ENCODE peak calls at places on chromosomes 3 and 15, in five cellular contexts. One of them, this sample, is unnamed.

GRCh38 chr3:85790445-85791030 is 831.7 kb downstream of the CADM2 start:
- DNase-seq in EH: no peak
- DNase-seq in AG09319: no peak
- DNase-seq in GM19239: no peak
- DNase-seq in IMR-90: no peak
- DNase-seq in this sample: no peak

GRCh38 chr15:79981861-79982455 is 11.0 kb upstream of the BCL2A1 start:
- DNase-seq in EH: no peak
- DNase-seq in AG09319: no peak
- DNase-seq in GM19239: no peak
- DNase-seq in IMR-90: no peak
- DNase-seq in this sample: no peak

GRCh38 chr3:126180477-126181397 is at the start of gene ALDH1L1:
- DNase-seq in EH: peak
- DNase-seq in AG09319: no peak
- DNase-seq in GM19239: no peak
- DNase-seq in IMR-90: peak
- DNase-seq in this sample: peak

GRCh38 chr3:8604988-8605387 is 39.6 kb downstream of the SSUH2 start:
- DNase-seq in EH: no peak
- DNase-seq in AG09319: no peak
- DNase-seq in GM19239: no peak
- DNase-seq in IMR-90: no peak
- DNase-seq in this sample: no peak

GRCh38 chr15:52020253-52021085 is 1.4 kb downstream of the MAPK6 start:
- DNase-seq in EH: peak
- DNase-seq in AG09319: no peak
- DNase-seq in GM19239: no peak
- DNase-seq in IMR-90: peak
- DNase-seq in this sample: no peak

GRCh38 chr15:56989411-56989924 is 71.0 kb downstream of the TCF12 start:
- DNase-seq in EH: no peak
- DNase-seq in AG09319: no peak
- DNase-seq in GM19239: no peak
- DNase-seq in IMR-90: peak
- DNase-seq in this sample: peak

GRCh38 chr3:5017953-5018531 is 38.8 kb downstream of the BHLHE40 start:
- DNase-seq in EH: no peak
- DNase-seq in AG09319: peak
- DNase-seq in GM19239: no peak
- DNase-seq in IMR-90: no peak
- DNase-seq in this sample: no peak

GRCh38 chr15:48469271-48469670 is 138.0 kb downstream of the DUT start:
- DNase-seq in EH: peak
- DNase-seq in AG09319: no peak
- DNase-seq in GM19239: no peak
- DNase-seq in IMR-90: no peak
- DNase-seq in this sample: no peak

GRCh38 chr15:39317225-39317624 is 263.7 kb upstream of the THBS1 start:
- DNase-seq in EH: peak
- DNase-seq in AG09319: no peak
- DNase-seq in GM19239: no peak
- DNase-seq in IMR-90: peak
- DNase-seq in this sample: no peak

GRCh38 chr3:81894598-81894997 is 133.2 kb upstream of the GBE1 start:
- DNase-seq in EH: no peak
- DNase-seq in AG09319: no peak
- DNase-seq in GM19239: no peak
- DNase-seq in IMR-90: no peak
- DNase-seq in this sample: no peak

GRCh38 chr15:63826513-63826912 is 7.2 kb downstream of the HERC1 start:
- DNase-seq in EH: peak
- DNase-seq in AG09319: no peak
- DNase-seq in GM19239: no peak
- DNase-seq in IMR-90: peak
- DNase-seq in this sample: no peak

GRCh38 chr3:39413691-39414420 is 7.3 kb downstream of the RPSA start:
- DNase-seq in EH: peak
- DNase-seq in AG09319: no peak
- DNase-seq in GM19239: no peak
- DNase-seq in IMR-90: no peak
- DNase-seq in this sample: no peak

GRCh38 chr3:182294696-182295095 is 498.6 kb upstream of the ATP11B start:
- DNase-seq in EH: no peak
- DNase-seq in AG09319: no peak
- DNase-seq in GM19239: no peak
- DNase-seq in IMR-90: no peak
- DNase-seq in this sample: no peak

GRCh38 chr15:62067448-62068044 is 769 bp downstream of the C2CD4A start:
- DNase-seq in EH: peak
- DNase-seq in AG09319: no peak
- DNase-seq in GM19239: peak
- DNase-seq in IMR-90: no peak
- DNase-seq in this sample: peak

GRCh38 chr3:128679338-128679737 is 28.7 kb upstream of the RPN1 start:
- DNase-seq in EH: no peak
- DNase-seq in AG09319: no peak
- DNase-seq in GM19239: no peak
- DNase-seq in IMR-90: no peak
- DNase-seq in this sample: no peak

GRCh38 chr15:77107068-77107467 is 36.2 kb upstream of the TSPAN3 start:
- DNase-seq in EH: no peak
- DNase-seq in AG09319: no peak
- DNase-seq in GM19239: no peak
- DNase-seq in IMR-90: no peak
- DNase-seq in this sample: peak

GRCh38 chr3:32216172-32216783 is 22.2 kb upstream of the CMTM8 start:
- DNase-seq in EH: no peak
- DNase-seq in AG09319: no peak
- DNase-seq in GM19239: no peak
- DNase-seq in IMR-90: no peak
- DNase-seq in this sample: no peak

GRCh38 chr15:67907175-67907723 is 67.4 kb upstream of the RNU6-1 start:
- DNase-seq in EH: no peak
- DNase-seq in AG09319: no peak
- DNase-seq in GM19239: no peak
- DNase-seq in IMR-90: no peak
- DNase-seq in this sample: no peak

GRCh38 chr3:177186306-177186705 is 11.0 kb downstream of the TBL1XR1 start:
- DNase-seq in EH: no peak
- DNase-seq in AG09319: no peak
- DNase-seq in GM19239: no peak
- DNase-seq in IMR-90: no peak
- DNase-seq in this sample: no peak

GRCh38 chr3:11558002-11558401 is 85.7 kb downstream of the VGLL4 start:
- DNase-seq in EH: peak
- DNase-seq in AG09319: no peak
- DNase-seq in GM19239: no peak
- DNase-seq in IMR-90: peak
- DNase-seq in this sample: no peak

GRCh38 chr15:49045691-49046112 is 544 bp downstream of the SECISBP2L start:
- DNase-seq in EH: peak
- DNase-seq in AG09319: no peak
- DNase-seq in GM19239: peak
- DNase-seq in IMR-90: peak
- DNase-seq in this sample: peak

GRCh38 chr3:59192473-59192872 is 142.6 kb upstream of the CFAP20DC start:
- DNase-seq in EH: peak
- DNase-seq in AG09319: peak
- DNase-seq in GM19239: no peak
- DNase-seq in IMR-90: peak
- DNase-seq in this sample: no peak

GRCh38 chr3:72536206-72536887 is 311.9 kb downstream of the SHQ1 start:
- DNase-seq in EH: no peak
- DNase-seq in AG09319: no peak
- DNase-seq in GM19239: no peak
- DNase-seq in IMR-90: no peak
- DNase-seq in this sample: no peak

GRCh38 chr3:33940149-33940548 is 141.7 kb downstream of the PDCD6IP start:
- DNase-seq in EH: no peak
- DNase-seq in AG09319: no peak
- DNase-seq in GM19239: no peak
- DNase-seq in IMR-90: peak
- DNase-seq in this sample: no peak

GRCh38 chr3:52620580-52620979 is 65.1 kb downstream of the PBRM1 start:
- DNase-seq in EH: no peak
- DNase-seq in AG09319: no peak
- DNase-seq in GM19239: no peak
- DNase-seq in IMR-90: no peak
- DNase-seq in this sample: no peak

GRCh38 chr3:111392911-111393351 is 149.1 kb upstream of the CD96 start:
- DNase-seq in EH: no peak
- DNase-seq in AG09319: no peak
- DNase-seq in GM19239: no peak
- DNase-seq in IMR-90: no peak
- DNase-seq in this sample: no peak

GRCh38 chr15:64383760-64384159 is 2.5 kb upstream of the PCLAF start:
- DNase-seq in EH: no peak
- DNase-seq in AG09319: no peak
- DNase-seq in GM19239: no peak
- DNase-seq in IMR-90: no peak
- DNase-seq in this sample: no peak

This sample was measured in left kidney.